ENCODE peak calls at places on chromosome 21, in seven cellular contexts. N is breast epithelium, X is spleen, H is lower leg skin, Y is heart left ventricle, A is tibial nerve, O is erythroblast. F is an unnamed sample.

GRCh38 chr21:42983102-42983501 is 8.7 kb downstream of the PKNOX1 start:
- DNase-seq in A (no peak), X (no peak), H (no peak), N (no peak), O (no peak), Y (no peak), F (no peak)

GRCh38 chr21:33817663-33818433 is 97.8 kb downstream of the ATP5PO start:
- DNase-seq in A (no peak), X (no peak), H (no peak), Y (no peak), O (peak; percentile 83), N (no peak), F (no peak)

GRCh38 chr21:33063365-33063883 is 6.5 kb upstream of the OLIG1 start:
- DNase-seq in X (no peak), N (no peak), O (no peak), Y (no peak), A (no peak), H (no peak), F (no peak)

GRCh38 chr21:34913786-34914185 is 135.3 kb downstream of the RUNX1 start:
- DNase-seq in Y (no peak), X (no peak), A (no peak), O (no peak), H (no peak), N (no peak), F (no peak)

GRCh38 chr21:44379991-44380865 is 26.8 kb downstream of the TRPM2 start:
- DNase-seq in H (no peak), O (no peak), Y (no peak), N (no peak), A (no peak), X (no peak), F (no peak)

GRCh38 chr21:14088391-14088790 is 122.4 kb downstream of the LIPI start:
- DNase-seq in N (no peak), A (no peak), X (no peak), H (no peak), Y (no peak), O (no peak), F (no peak)

GRCh38 chr21:43734830-43735229 is 15.9 kb downstream of the PDXK start:
- DNase-seq in Y (no peak), O (no peak), H (no peak), N (peak; percentile 85), A (peak; percentile 83), X (no peak), F (no peak)

GRCh38 chr21:23455676-23456075 is 2151.6 kb downstream of the MRPL39 start:
- DNase-seq in H (no peak), O (no peak), X (no peak), Y (no peak), A (no peak), N (no peak), F (no peak)

GRCh38 chr21:33871171-33871570 is 44.4 kb downstream of the ATP5PO start:
- DNase-seq in A (no peak), O (no peak), H (no peak), Y (no peak), X (no peak), N (no peak), F (no peak)

GRCh38 chr21:33384851-33385331 is 18.3 kb upstream of the IFNGR2 start:
- DNase-seq in Y (no peak), N (no peak), X (no peak), H (no peak), A (no peak), O (no peak), F (no peak)

GRCh38 chr21:31873275-31873695 is 465 bp downstream of the HUNK start:
- DNase-seq in X (peak; percentile 70), Y (peak; percentile 67), N (no peak), H (no peak), O (no peak), A (no peak), F (no peak)

GRCh38 chr21:32826317-32827167 is 55.0 kb upstream of the PAXBP1 start:
- DNase-seq in N (no peak), O (peak; percentile 68), H (no peak), A (peak; percentile 32), X (no peak), Y (no peak), F (peak; percentile 28)

GRCh38 chr21:35437941-35438340 is 388.8 kb upstream of the RUNX1 start:
- DNase-seq in O (no peak), H (no peak), X (no peak), Y (no peak), N (no peak), A (no peak), F (no peak)

GRCh38 chr21:31236528-31236927 is 107.5 kb downstream of the TIAM1 start:
- DNase-seq in A (no peak), X (no peak), O (no peak), Y (no peak), N (no peak), H (no peak), F (no peak)

GRCh38 chr21:22795644-22796043 is 1797.4 kb downstream of the NCAM2 start:
- DNase-seq in H (no peak), N (no peak), O (no peak), Y (no peak), X (no peak), A (no peak), F (no peak)

GRCh38 chr21:15893902-15894301 is 164.1 kb downstream of the USP25 start:
- DNase-seq in O (no peak), H (no peak), A (no peak), N (no peak), Y (no peak), X (no peak), F (no peak)

GRCh38 chr21:17231771-17232170 is 281.1 kb upstream of the CXADR start:
- DNase-seq in N (no peak), H (peak; percentile 35), Y (no peak), O (no peak), A (no peak), X (no peak), F (no peak)

GRCh38 chr21:46060596-46061061 is 37.3 kb upstream of the COL6A2 start:
- DNase-seq in H (peak; percentile 82), Y (peak; percentile 82), X (peak; percentile 56), A (peak; percentile 77), O (no peak), N (peak; percentile 58), F (peak; percentile 96)
- TF ChIP-seq POLR2A in H (no peak), Y (no peak), X (no peak), A (no peak), O (no peak), N (no peak), F (peak; percentile 22)

GRCh38 chr21:45922648-45923047 is 58.9 kb upstream of the COL6A1 start:
- DNase-seq in A (no peak), H (no peak), Y (peak; percentile 44), N (no peak), X (no peak), O (no peak), F (no peak)
- TF ChIP-seq POLR2A in A (no peak), H (no peak), Y (no peak), N (no peak), X (no peak), O (no peak), F (no peak)

DNA sequence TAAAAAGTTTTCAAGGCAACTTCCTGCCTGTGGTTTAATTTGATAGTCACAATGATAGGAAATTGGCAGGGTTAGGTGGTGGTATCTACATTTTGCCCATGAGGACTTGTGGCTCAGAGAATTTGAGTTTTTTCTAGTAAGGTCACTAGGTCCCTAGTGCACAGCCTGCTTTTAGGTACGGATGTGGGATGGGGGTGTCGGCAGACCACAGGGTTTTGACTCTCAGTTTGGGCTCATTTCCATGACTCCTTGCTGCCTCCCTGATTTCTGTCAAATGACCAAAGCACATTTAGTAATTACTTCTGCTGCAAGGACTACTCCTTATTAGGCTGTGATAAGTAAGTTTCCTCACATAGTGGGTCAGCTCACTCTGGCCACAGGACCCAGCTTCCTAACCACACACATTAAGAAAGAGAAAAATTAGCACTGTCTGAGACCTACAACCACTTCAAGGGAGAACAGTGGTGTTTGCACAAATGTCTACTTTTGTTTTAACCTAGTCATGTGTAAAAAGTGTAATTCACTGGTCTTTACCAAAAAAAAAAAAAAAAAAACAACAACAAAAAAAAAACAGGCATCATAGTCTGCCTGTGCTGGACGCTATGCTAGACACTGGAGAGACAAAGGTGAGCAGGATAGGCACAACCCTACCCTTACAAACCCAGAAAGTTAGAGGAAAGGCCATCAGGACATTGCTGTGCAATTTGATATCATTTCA is 43.7 kb downstream of the MRPL39 start:
- DNase-seq in Y (no peak), H (no peak), N (no peak), A (no peak), X (no peak), O (no peak), F (no peak)
- TF ChIP-seq POLR2A in Y (no peak), H (no peak), N (no peak), A (no peak), X (no peak), O (no peak), F (no peak)

GRCh38 chr21:41402796-41403195 is 23.2 kb upstream of the MX1 start:
- DNase-seq in A (no peak), Y (no peak), H (no peak), N (no peak), O (no peak), X (no peak), F (no peak)
- TF ChIP-seq POLR2A in A (no peak), Y (no peak), H (no peak), N (no peak), O (no peak), X (no peak), F (no peak)

GRCh38 chr21:41368361-41369104 is 6.7 kb downstream of the MX2 start:
- DNase-seq in Y (peak; percentile 54), H (no peak), X (peak; percentile 73), O (no peak), A (no peak), N (no peak), F (no peak)
- TF ChIP-seq POLR2A in Y (no peak), H (no peak), X (no peak), O (no peak), A (no peak), N (no peak), F (no peak)

F was measured in H54.